ENCODE peak calls at places on chromosomes 4 and X, in eight cellular contexts. One of them, this sample, is unnamed.

GRCh38 chr4:8164687-8165086 is 6.1 kb upstream of the ABLIM2 start:
- DNase-seq in foreskin keratinocyte: no peak
- DNase-seq in AG09319: no peak
- DNase-seq in brain microvascular endothelial cell: no peak
- DNase-seq in endothelial cell: no peak
- DNase-seq in PC-3: no peak
- DNase-seq in breast epithelium: no peak
- DNase-seq in mesothelial cell of epicardium: no peak
- DNase-seq in this sample: no peak

GRCh38 chrX:150569155-150569477 is 695 bp downstream of the MTM1 start:
- DNase-seq in foreskin keratinocyte: no peak
- DNase-seq in AG09319: no peak
- DNase-seq in brain microvascular endothelial cell: peak
- DNase-seq in endothelial cell: no peak
- DNase-seq in PC-3: peak
- DNase-seq in breast epithelium: no peak
- DNase-seq in mesothelial cell of epicardium: no peak
- DNase-seq in this sample: no peak

GRCh38 chrX:116379854-116380253 is 56.6 kb upstream of the SLC6A14 start:
- DNase-seq in foreskin keratinocyte: peak
- DNase-seq in AG09319: peak
- DNase-seq in brain microvascular endothelial cell: peak
- DNase-seq in endothelial cell: no peak
- DNase-seq in PC-3: peak
- DNase-seq in breast epithelium: peak
- DNase-seq in mesothelial cell of epicardium: no peak
- DNase-seq in this sample: no peak

GRCh38 chrX:2342878-2343277 is 157.9 kb downstream of the DHRSX start:
- DNase-seq in foreskin keratinocyte: no peak
- DNase-seq in AG09319: no peak
- DNase-seq in brain microvascular endothelial cell: peak
- DNase-seq in endothelial cell: no peak
- DNase-seq in PC-3: no peak
- DNase-seq in breast epithelium: no peak
- DNase-seq in mesothelial cell of epicardium: no peak
- DNase-seq in this sample: no peak

GRCh38 chrX:104564921-104565703 is 887 bp upstream of the IL1RAPL2 start:
- DNase-seq in foreskin keratinocyte: peak
- DNase-seq in AG09319: no peak
- DNase-seq in brain microvascular endothelial cell: no peak
- DNase-seq in endothelial cell: no peak
- DNase-seq in PC-3: no peak
- DNase-seq in breast epithelium: no peak
- DNase-seq in mesothelial cell of epicardium: no peak
- DNase-seq in this sample: no peak

GRCh38 chrX:110421499-110422455 is 63.1 kb downstream of the RTL9 start:
- DNase-seq in foreskin keratinocyte: peak
- DNase-seq in AG09319: no peak
- DNase-seq in brain microvascular endothelial cell: no peak
- DNase-seq in endothelial cell: no peak
- DNase-seq in PC-3: no peak
- DNase-seq in breast epithelium: peak
- DNase-seq in mesothelial cell of epicardium: no peak
- DNase-seq in this sample: no peak

GRCh38 chr4:65126200-65126599 is 544.1 kb downstream of the EPHA5 start:
- DNase-seq in foreskin keratinocyte: no peak
- DNase-seq in AG09319: no peak
- DNase-seq in brain microvascular endothelial cell: no peak
- DNase-seq in endothelial cell: no peak
- DNase-seq in PC-3: no peak
- DNase-seq in breast epithelium: no peak
- DNase-seq in mesothelial cell of epicardium: no peak
- DNase-seq in this sample: no peak

GRCh38 chrX:96837808-96838207 is 45.9 kb upstream of the RPA4 start:
- DNase-seq in foreskin keratinocyte: peak
- DNase-seq in AG09319: no peak
- DNase-seq in brain microvascular endothelial cell: no peak
- DNase-seq in endothelial cell: no peak
- DNase-seq in PC-3: peak
- DNase-seq in breast epithelium: no peak
- DNase-seq in mesothelial cell of epicardium: no peak
- DNase-seq in this sample: no peak

GRCh38 chr4:159768011-159768410 is 665.1 kb downstream of the RAPGEF2 start:
- DNase-seq in foreskin keratinocyte: peak
- DNase-seq in AG09319: no peak
- DNase-seq in brain microvascular endothelial cell: peak
- DNase-seq in endothelial cell: no peak
- DNase-seq in PC-3: no peak
- DNase-seq in breast epithelium: no peak
- DNase-seq in mesothelial cell of epicardium: no peak
- DNase-seq in this sample: no peak

GRCh38 chr4:37780444-37781133 is 45.9 kb upstream of the PGM2 start:
- DNase-seq in foreskin keratinocyte: no peak
- DNase-seq in AG09319: no peak
- DNase-seq in brain microvascular endothelial cell: peak
- DNase-seq in endothelial cell: no peak
- DNase-seq in PC-3: no peak
- DNase-seq in breast epithelium: no peak
- DNase-seq in mesothelial cell of epicardium: no peak
- DNase-seq in this sample: no peak
- TF ChIP-seq CTCF in foreskin keratinocyte: peak
- TF ChIP-seq CTCF in AG09319: peak
- TF ChIP-seq CTCF in brain microvascular endothelial cell: peak
- TF ChIP-seq CTCF in endothelial cell: no peak
- TF ChIP-seq CTCF in PC-3: no peak
- TF ChIP-seq CTCF in breast epithelium: no peak
- TF ChIP-seq CTCF in mesothelial cell of epicardium: no peak
- TF ChIP-seq CTCF in this sample: no peak

GRCh38 chr4:6474053-6474568 is 1.7 kb upstream of the PPP2R2C start:
- DNase-seq in foreskin keratinocyte: no peak
- DNase-seq in AG09319: no peak
- DNase-seq in brain microvascular endothelial cell: no peak
- DNase-seq in endothelial cell: peak
- DNase-seq in PC-3: no peak
- DNase-seq in breast epithelium: no peak
- DNase-seq in mesothelial cell of epicardium: peak
- DNase-seq in this sample: no peak
- TF ChIP-seq CTCF in foreskin keratinocyte: peak
- TF ChIP-seq CTCF in AG09319: no peak
- TF ChIP-seq CTCF in brain microvascular endothelial cell: peak
- TF ChIP-seq CTCF in endothelial cell: peak
- TF ChIP-seq CTCF in PC-3: peak
- TF ChIP-seq CTCF in breast epithelium: no peak
- TF ChIP-seq CTCF in mesothelial cell of epicardium: no peak
- TF ChIP-seq CTCF in this sample: no peak

GRCh38 chrX:69386681-69387080 is 117.4 kb upstream of the NALF2 start:
- DNase-seq in foreskin keratinocyte: no peak
- DNase-seq in AG09319: no peak
- DNase-seq in brain microvascular endothelial cell: no peak
- DNase-seq in endothelial cell: no peak
- DNase-seq in PC-3: no peak
- DNase-seq in breast epithelium: no peak
- DNase-seq in mesothelial cell of epicardium: no peak
- DNase-seq in this sample: no peak
- TF ChIP-seq CTCF in foreskin keratinocyte: no peak
- TF ChIP-seq CTCF in AG09319: no peak
- TF ChIP-seq CTCF in brain microvascular endothelial cell: no peak
- TF ChIP-seq CTCF in endothelial cell: no peak
- TF ChIP-seq CTCF in PC-3: no peak
- TF ChIP-seq CTCF in breast epithelium: no peak
- TF ChIP-seq CTCF in mesothelial cell of epicardium: no peak
- TF ChIP-seq CTCF in this sample: no peak

GRCh38 chr4:26161030-26161824 is 159.6 kb upstream of the RBPJ start:
- DNase-seq in foreskin keratinocyte: no peak
- DNase-seq in AG09319: no peak
- DNase-seq in brain microvascular endothelial cell: no peak
- DNase-seq in endothelial cell: no peak
- DNase-seq in PC-3: peak
- DNase-seq in breast epithelium: no peak
- DNase-seq in mesothelial cell of epicardium: no peak
- DNase-seq in this sample: no peak
- TF ChIP-seq CTCF in foreskin keratinocyte: peak
- TF ChIP-seq CTCF in AG09319: no peak
- TF ChIP-seq CTCF in brain microvascular endothelial cell: peak
- TF ChIP-seq CTCF in endothelial cell: no peak
- TF ChIP-seq CTCF in PC-3: peak
- TF ChIP-seq CTCF in breast epithelium: no peak
- TF ChIP-seq CTCF in mesothelial cell of epicardium: no peak
- TF ChIP-seq CTCF in this sample: no peak

GRCh38 chrX:49039598-49040375 is 3.4 kb downstream of the TFE3 start:
- DNase-seq in foreskin keratinocyte: peak
- DNase-seq in AG09319: peak
- DNase-seq in brain microvascular endothelial cell: peak
- DNase-seq in endothelial cell: peak
- DNase-seq in PC-3: peak
- DNase-seq in breast epithelium: peak
- DNase-seq in mesothelial cell of epicardium: peak
- DNase-seq in this sample: no peak
- TF ChIP-seq CTCF in foreskin keratinocyte: peak
- TF ChIP-seq CTCF in AG09319: peak
- TF ChIP-seq CTCF in brain microvascular endothelial cell: no peak
- TF ChIP-seq CTCF in endothelial cell: no peak
- TF ChIP-seq CTCF in PC-3: no peak
- TF ChIP-seq CTCF in breast epithelium: no peak
- TF ChIP-seq CTCF in mesothelial cell of epicardium: no peak
- TF ChIP-seq CTCF in this sample: no peak

DNA sequence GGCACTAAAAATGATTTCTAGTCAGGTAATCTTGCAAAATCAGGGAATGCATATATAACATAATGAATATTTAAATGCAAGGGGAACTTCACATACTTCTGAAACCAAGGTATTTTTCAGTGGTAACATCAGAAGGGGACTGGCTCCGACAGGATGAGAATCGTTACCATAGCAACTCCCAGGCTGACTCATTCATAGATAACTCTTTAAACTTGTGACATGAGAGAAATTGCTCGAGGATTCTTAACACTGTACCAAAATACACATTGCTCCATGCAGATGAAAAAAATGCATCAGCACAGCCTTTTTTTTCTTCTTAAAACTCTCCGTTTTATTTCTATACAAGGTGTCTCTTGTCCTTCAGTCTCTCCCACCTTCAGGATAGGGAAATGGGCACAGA is 114.3 kb downstream of the GABRB1 start:
- DNase-seq in foreskin keratinocyte: peak
- DNase-seq in AG09319: no peak
- DNase-seq in brain microvascular endothelial cell: peak
- DNase-seq in endothelial cell: no peak
- DNase-seq in PC-3: no peak
- DNase-seq in breast epithelium: no peak
- DNase-seq in mesothelial cell of epicardium: no peak
- DNase-seq in this sample: no peak
- TF ChIP-seq CTCF in foreskin keratinocyte: no peak
- TF ChIP-seq CTCF in AG09319: no peak
- TF ChIP-seq CTCF in brain microvascular endothelial cell: no peak
- TF ChIP-seq CTCF in endothelial cell: no peak
- TF ChIP-seq CTCF in PC-3: no peak
- TF ChIP-seq CTCF in breast epithelium: no peak
- TF ChIP-seq CTCF in mesothelial cell of epicardium: no peak
- TF ChIP-seq CTCF in this sample: no peak

GRCh38 chr4:115537387-115537786 is 424.0 kb upstream of the NDST4 start:
- DNase-seq in foreskin keratinocyte: peak
- DNase-seq in AG09319: no peak
- DNase-seq in brain microvascular endothelial cell: no peak
- DNase-seq in endothelial cell: no peak
- DNase-seq in PC-3: peak
- DNase-seq in breast epithelium: no peak
- DNase-seq in mesothelial cell of epicardium: no peak
- DNase-seq in this sample: no peak
- TF ChIP-seq CTCF in foreskin keratinocyte: peak
- TF ChIP-seq CTCF in AG09319: peak
- TF ChIP-seq CTCF in brain microvascular endothelial cell: no peak
- TF ChIP-seq CTCF in endothelial cell: no peak
- TF ChIP-seq CTCF in PC-3: peak
- TF ChIP-seq CTCF in breast epithelium: no peak
- TF ChIP-seq CTCF in mesothelial cell of epicardium: peak
- TF ChIP-seq CTCF in this sample: no peak

GRCh38 chr4:23902203-23902602 is 12.4 kb upstream of the PPARGC1A start:
- DNase-seq in foreskin keratinocyte: no peak
- DNase-seq in AG09319: no peak
- DNase-seq in brain microvascular endothelial cell: no peak
- DNase-seq in endothelial cell: no peak
- DNase-seq in PC-3: no peak
- DNase-seq in breast epithelium: no peak
- DNase-seq in mesothelial cell of epicardium: no peak
- DNase-seq in this sample: no peak
- TF ChIP-seq CTCF in foreskin keratinocyte: peak
- TF ChIP-seq CTCF in AG09319: no peak
- TF ChIP-seq CTCF in brain microvascular endothelial cell: peak
- TF ChIP-seq CTCF in endothelial cell: peak
- TF ChIP-seq CTCF in PC-3: no peak
- TF ChIP-seq CTCF in breast epithelium: no peak
- TF ChIP-seq CTCF in mesothelial cell of epicardium: no peak
- TF ChIP-seq CTCF in this sample: no peak

This sample was measured in activated B cell treated with CpG ODN at 0.5 μM for 24 hours.